ENCODE peak calls at places on chromosomes 4 and X, in six cellular contexts. B is transverse colon, I is colonic mucosa, X is suprapubic skin, L is stomach, R is ovary. G is an unnamed sample. For H3K4me1, the result is how much of the 10 kb centered on the place peaks cover.

GRCh38 chr4:89556596-89557305 is 249.2 kb upstream of the GPRIN3 start:
- DNase-seq in R (no peak), B (no peak), L (no peak), I (no peak), X (no peak), G (no peak)

GRCh38 chr4:26238782-26239647 is 81.8 kb upstream of the RBPJ start:
- DNase-seq in I (peak), X (no peak), B (no peak), R (no peak), L (no peak), G (no peak)

GRCh38 chrX:72569786-72570185 is 2.9 kb downstream of the HDAC8 start:
- DNase-seq in X (no peak), B (no peak), R (no peak), L (no peak), I (no peak), G (no peak)

GRCh38 chr4:155545456-155545855 is 121.2 kb upstream of the GUCY1A1 start:
- DNase-seq in R (no peak), B (no peak), L (no peak), X (no peak), I (no peak), G (no peak)

GRCh38 chr4:144202091-144202490 is 61.6 kb upstream of the GYPA start:
- DNase-seq in X (no peak), L (no peak), I (no peak), R (no peak), B (no peak), G (no peak)

GRCh38 chrX:130097507-130098201 is 12.6 kb downstream of the ELF4 start:
- DNase-seq in R (no peak), I (peak), X (peak), B (peak), L (peak), G (peak)

GRCh38 chr4:1856920-1857699 is 1.2 kb upstream of the LETM1 start:
- DNase-seq in X (no peak), B (peak), L (no peak), R (peak), I (peak), G (no peak)

GRCh38 chr4:123632646-123633045 is 236.1 kb downstream of the SPRY1 start:
- DNase-seq in R (no peak), X (no peak), L (no peak), B (no peak), I (no peak), G (no peak)

GRCh38 chrX:40166582-40166981 is 68.8 kb upstream of the BCOR start:
- DNase-seq in R (peak), X (no peak), I (no peak), B (no peak), L (no peak), G (no peak)

GRCh38 chr4:176792348-176793059 is at the start of gene VEGFC:
- DNase-seq in L (peak), I (peak), X (peak), B (peak), R (peak), G (peak)

GRCh38 chrX:12824944-12825343 is 33.7 kb downstream of the PRPS2 start:
- DNase-seq in X (no peak), I (no peak), B (no peak), L (no peak), R (no peak), G (no peak)

GRCh38 chr4:108556166-108556565 is 64.2 kb upstream of the RPL34 start:
- DNase-seq in B (no peak), R (no peak), X (no peak), L (no peak), I (no peak), G (no peak)

GRCh38 chr4:108559911-108560310 is 60.5 kb upstream of the RPL34 start:
- DNase-seq in R (no peak), I (no peak), B (no peak), L (no peak), X (no peak), G (no peak)

GRCh38 chr4:108559067-108559793 is 61.1 kb upstream of the RPL34 start:
- DNase-seq in I (no peak), R (no peak), L (no peak), B (no peak), X (no peak), G (no peak)

GRCh38 chr4:108555701-108556100 is 64.7 kb upstream of the RPL34 start:
- DNase-seq in I (no peak), R (no peak), B (no peak), L (no peak), X (no peak), G (no peak)

DNA sequence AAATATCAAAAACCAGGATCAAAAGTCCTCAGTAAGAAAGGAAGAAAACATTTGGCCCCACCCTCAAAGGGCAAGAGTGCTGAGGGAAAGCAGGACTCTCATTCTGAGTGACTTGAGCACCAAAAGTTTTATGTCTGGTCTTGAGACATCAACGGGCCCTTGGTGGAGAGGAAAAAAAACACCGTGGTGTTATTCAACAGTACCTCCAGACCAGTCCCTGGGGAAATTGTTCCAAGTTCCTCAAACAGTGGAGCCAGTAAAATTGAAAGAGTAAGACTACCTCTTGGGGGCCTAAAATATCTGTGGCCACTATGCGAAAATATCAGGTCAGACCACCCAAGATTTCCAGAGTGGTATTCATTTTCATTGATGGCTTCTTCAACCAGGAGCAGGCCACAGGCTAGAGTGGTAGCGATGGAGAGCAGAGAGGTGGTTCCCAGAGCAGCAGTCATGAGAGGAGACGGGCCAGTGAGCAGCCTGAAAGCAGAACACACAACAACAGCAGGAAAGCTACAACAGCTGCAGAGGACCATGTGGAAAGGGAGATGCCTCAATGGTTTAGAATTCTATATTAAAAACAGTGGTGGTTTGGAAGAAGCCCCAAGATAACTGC is 63.7 kb upstream of the RPL34 start:
- DNase-seq in B (no peak), I (no peak), R (no peak), L (no peak), X (no peak), G (no peak)
- H3K4me1 ChIP-seq in B (under half), I (under half), R (under half), L (under half), X (under half), G (under half)

GRCh38 chr4:183602444-183603102 is 56.4 kb downstream of the RWDD4 start:
- DNase-seq in B (no peak), R (no peak), X (no peak), I (no peak), L (no peak), G (no peak)

GRCh38 chr4:183599690-183600089 is 59.3 kb downstream of the RWDD4 start:
- DNase-seq in B (no peak), X (no peak), R (no peak), I (no peak), L (no peak), G (no peak)

GRCh38 chr4:183599284-183599683 is 59.7 kb downstream of the RWDD4 start:
- DNase-seq in I (no peak), R (no peak), B (no peak), X (no peak), L (no peak), G (no peak)

GRCh38 chr4:183600189-183600685 is 58.7 kb downstream of the RWDD4 start:
- DNase-seq in R (no peak), I (no peak), B (no peak), L (no peak), X (no peak), G (no peak)

DNA sequence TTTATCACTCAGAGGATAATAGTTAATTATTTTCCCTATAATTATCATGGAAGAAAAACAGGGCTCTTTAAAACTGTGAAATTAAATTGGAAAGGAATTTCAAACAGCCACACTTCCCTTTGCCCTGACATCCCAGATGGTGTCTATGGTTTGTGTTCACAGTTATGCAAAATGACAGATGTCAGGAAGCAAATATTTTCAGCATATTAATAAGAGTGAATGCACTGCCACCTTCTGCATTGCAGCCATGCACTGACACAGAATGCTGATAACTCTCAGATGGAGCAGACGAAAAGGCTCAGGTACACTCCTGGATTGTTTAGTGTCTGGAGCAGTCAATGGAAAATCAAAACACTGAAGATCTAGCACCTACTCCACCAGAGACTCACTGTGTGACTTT is 57.6 kb downstream of the RWDD4 start:
- DNase-seq in B (no peak), X (no peak), R (no peak), I (no peak), L (no peak), G (no peak)
- TF ChIP-seq CTCF in B (no peak), X (no peak), R (no peak), I (no peak), L (no peak), G (no peak)

DNA sequence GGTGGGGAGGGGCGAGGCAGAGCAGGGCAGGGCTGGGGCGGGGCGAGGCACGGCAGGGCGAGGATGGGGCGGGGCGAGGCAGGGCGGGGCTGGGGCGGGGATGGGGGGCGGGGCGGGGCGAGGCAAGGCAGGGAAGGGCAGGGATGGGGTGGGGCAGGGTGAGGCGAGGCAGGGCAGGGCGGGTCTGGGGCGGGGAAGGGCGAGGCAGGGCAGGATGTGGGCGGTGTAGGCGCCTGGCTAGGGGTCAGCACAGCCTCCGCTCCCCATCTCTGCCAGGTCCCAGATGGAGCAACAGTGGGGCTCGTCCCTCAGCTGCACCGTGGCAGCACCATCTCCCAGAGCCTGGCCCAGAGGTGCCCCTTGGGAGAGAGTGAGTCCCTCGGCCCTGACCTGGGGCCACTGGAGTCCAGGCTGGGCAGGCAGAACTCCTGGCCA is 4.2 kb upstream of the SRPK3 start:
- DNase-seq in X (no peak), B (no peak), R (no peak), I (no peak), L (no peak), G (no peak)
- H3K4me3 ChIP-seq in X (no peak), B (no peak), R (no peak), I (no peak), L (no peak), G (no peak)

DNA sequence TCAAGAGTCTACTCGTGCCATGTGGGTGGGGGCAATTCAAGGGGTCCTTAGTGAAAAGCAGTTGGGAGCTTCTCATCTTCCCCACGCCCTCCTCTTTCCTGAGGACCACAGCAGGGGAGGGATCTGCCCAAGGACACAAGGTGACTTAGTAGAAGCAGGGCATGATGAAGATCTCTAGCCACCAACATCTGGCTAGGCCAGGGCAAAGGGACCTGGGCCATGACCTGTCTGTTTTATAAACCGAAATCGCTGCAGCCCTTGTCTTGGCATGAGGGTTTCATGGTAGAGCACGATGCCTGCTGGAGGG is 5.1 kb downstream of the G6PD start:
- DNase-seq in B (no peak), X (no peak), L (no peak), R (no peak), I (no peak), G (no peak)
- H3K4me1 ChIP-seq in B (under half), X (under half), L (half or more), R (under half), I (under half), G (under half)